ENCODE peak calls at places on chromosome 6, in six cellular contexts. F is substantia nigra, E is pancreas, A is PC-9, Y is fibroblast of lung, L is A549. T is an unnamed sample.

GRCh38 chr6:139595183-139595582 is 220.7 kb upstream of the CITED2 start:
- DNase-seq in A (peak), Y (peak), E (no peak), L (no peak), F (no peak), T (no peak)

GRCh38 chr6:106136172-106136571 is 50.0 kb downstream of the PRDM1 start:
- DNase-seq in A (no peak), E (no peak), F (no peak), L (no peak), Y (no peak), T (no peak)

GRCh38 chr6:152316024-152316423 is 321.1 kb downstream of the SYNE1 start:
- DNase-seq in A (no peak), E (no peak), F (no peak), Y (peak), L (no peak), T (no peak)

GRCh38 chr6:87257975-87258374 is 64.4 kb upstream of the SMIM8 start:
- DNase-seq in A (no peak), L (no peak), E (no peak), F (no peak), Y (no peak), T (no peak)

GRCh38 chr6:5302220-5302946 is 41.1 kb downstream of the FARS2 start:
- DNase-seq in A (no peak), Y (no peak), E (no peak), F (no peak), L (no peak), T (no peak)

GRCh38 chr6:12602951-12603710 is 113.4 kb upstream of the PHACTR1 start:
- DNase-seq in L (peak), E (no peak), F (no peak), Y (peak), A (peak), T (no peak)

GRCh38 chr6:53209681-53210080 is 61.0 kb upstream of the GCM1 start:
- DNase-seq in Y (no peak), A (no peak), F (no peak), E (no peak), L (no peak), T (no peak)

GRCh38 chr6:114170372-114170771 is 172.5 kb downstream of the HS3ST5 start:
- DNase-seq in F (no peak), Y (no peak), E (no peak), A (no peak), L (no peak), T (no peak)

GRCh38 chr6:49980898-49981297 is 11.5 kb upstream of the DEFB113 start:
- DNase-seq in A (no peak), L (peak), F (no peak), E (no peak), Y (peak), T (no peak)

GRCh38 chr6:169755162-169755561 is 3.7 kb downstream of the ERMARD start:
- DNase-seq in L (no peak), A (no peak), Y (no peak), E (no peak), F (no peak), T (no peak)

GRCh38 chr6:166278579-166279392 is 29.4 kb downstream of the PRR18 start:
- DNase-seq in Y (no peak), F (no peak), A (no peak), L (no peak), E (no peak), T (no peak)

GRCh38 chr6:163863565-163863964 is 449.0 kb downstream of the QKI start:
- DNase-seq in F (no peak), E (no peak), A (no peak), Y (no peak), L (no peak), T (no peak)

GRCh38 chr6:147738089-147738488 is 229.6 kb downstream of the SAMD5 start:
- DNase-seq in Y (no peak), L (no peak), F (no peak), E (no peak), A (no peak), T (no peak)

GRCh38 chr6:135296715-135297114 is 115.6 kb downstream of the MYB start:
- DNase-seq in A (no peak), F (no peak), Y (no peak), L (no peak), E (no peak), T (no peak)
- H3K27ac ChIP-seq in A (no peak), F (no peak), Y (no peak), L (no peak), E (no peak), T (no peak)

GRCh38 chr6:85468326-85468725 is 18.4 kb downstream of the NT5E start:
- DNase-seq in F (no peak), L (no peak), Y (no peak), A (peak), E (no peak), T (no peak)
- H3K27ac ChIP-seq in F (no peak), L (no peak), Y (no peak), A (peak), E (no peak), T (no peak)

GRCh38 chr6:26268659-26269402 is 96.2 kb upstream of the BTN3A2 start:
- DNase-seq in E (no peak), F (no peak), A (peak), Y (peak), L (no peak), T (no peak)
- H3K27ac ChIP-seq in E (no peak), F (no peak), A (peak), Y (no peak), L (no peak), T (no peak)

DNA sequence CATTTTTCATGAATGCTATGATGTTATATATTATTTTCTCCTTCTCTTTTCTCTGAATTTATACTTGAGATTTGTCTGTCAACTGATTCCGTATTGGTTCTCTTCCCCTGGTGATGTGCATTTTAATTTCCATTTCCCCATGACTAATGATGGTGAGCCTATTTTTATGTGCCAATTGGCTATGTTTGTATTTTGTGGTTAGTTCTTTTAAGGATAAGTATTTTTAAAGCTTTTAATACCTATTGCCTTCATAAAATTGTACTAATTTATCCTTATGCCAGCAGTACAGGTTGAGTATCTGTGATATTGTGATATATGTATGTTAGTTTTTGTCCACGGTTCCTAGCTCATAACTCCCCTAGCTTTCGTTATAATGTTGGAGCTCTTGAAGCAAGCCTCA is 2.8 kb downstream of the POLH start:
- DNase-seq in Y (no peak), E (no peak), L (no peak), A (no peak), F (no peak), T (no peak)
- H3K27ac ChIP-seq in Y (no peak), E (no peak), L (no peak), A (no peak), F (no peak), T (no peak)

T was measured in iPS DF 6.9.